ENCODE peak calls at places on chromosomes 13 and 19, in four cellular contexts. S, M, A and T are unnamed samples.

GRCh38 chr13:45231722-45232121 is 30.9 kb upstream of the KCTD4 start:
- DNase-seq in S (peak), M (no peak), A (no peak), T (peak)

GRCh38 chr13:109146912-109147624 is 517.7 kb downstream of the MYO16 start:
- DNase-seq in S (no peak), M (no peak), A (no peak), T (peak)

GRCh38 chr13:110652231-110652730 is 36.9 kb downstream of the NAXD start:
- DNase-seq in S (no peak), M (no peak), A (no peak), T (no peak)

GRCh38 chr19:44748426-44749254 is at the start of gene BCL3:
- DNase-seq in S (peak), M (no peak), A (no peak), T (peak)

GRCh38 chr13:48492123-48493075 is 40.5 kb downstream of the RCBTB2 start:
- DNase-seq in S (no peak), M (peak), A (no peak), T (no peak)

GRCh38 chr19:48674921-48675824 is 2.4 kb upstream of the NTN5 start:
- DNase-seq in S (peak), M (no peak), A (peak), T (peak)

GRCh38 chr19:18657590-18658365 is 20.9 kb downstream of the KLHL26 start:
- DNase-seq in S (peak), M (no peak), A (no peak), T (peak)

GRCh38 chr19:19782783-19783182 is 38.8 kb downstream of the ZNF506 start:
- DNase-seq in S (no peak), M (no peak), A (no peak), T (no peak)

GRCh38 chr13:99926014-99926731 is 45.4 kb downstream of the ZIC5 start:
- DNase-seq in S (no peak), M (no peak), A (no peak), T (peak)

GRCh38 chr19:8371011-8371804 is 7.3 kb downstream of the ANGPTL4 start:
- DNase-seq in S (peak), M (no peak), A (no peak), T (peak)

GRCh38 chr19:15254547-15254946 is 22.3 kb upstream of the EPHX3 start:
- DNase-seq in S (no peak), M (no peak), A (no peak), T (no peak)

GRCh38 chr13:30997697-30998547 is 65.5 kb downstream of the TEX26 start:
- DNase-seq in S (no peak), M (no peak), A (no peak), T (peak)

GRCh38 chr13:67278230-67278629 is 48.1 kb upstream of the PCDH9 start:
- DNase-seq in S (no peak), M (no peak), A (no peak), T (no peak)

GRCh38 chr13:83618966-83619365 is 263.3 kb downstream of the SLITRK1 start:
- DNase-seq in S (no peak), M (no peak), A (no peak), T (no peak)

GRCh38 chr19:30543243-30543945 is 171.2 kb downstream of the ZNF536 start:
- DNase-seq in S (no peak), M (no peak), A (no peak), T (no peak)
- TF ChIP-seq JUND in S (no peak), M (no peak), A (no peak), T (no peak)

GRCh38 chr19:21109116-21109515 is 27.1 kb downstream of the ZNF714 start:
- DNase-seq in S (no peak), M (no peak), A (no peak), T (no peak)
- TF ChIP-seq SMC3 in S (no peak), M (no peak), A (no peak), T (no peak)

GRCh38 chr13:27055501-27055900 is 116.1 kb downstream of the USP12 start:
- DNase-seq in S (no peak), M (no peak), A (no peak), T (no peak)
- TF ChIP-seq POLR2AphosphoS5 in S (no peak), M (no peak), A (no peak), T (no peak)

GRCh38 chr13:98217597-98217996 is 40.5 kb upstream of the RNF113B start:
- DNase-seq in S (no peak), M (no peak), A (no peak), T (no peak)
- TF ChIP-seq JUND in S (no peak), M (no peak), A (no peak), T (no peak)

GRCh38 chr19:2577722-2578335 is 101.9 kb downstream of the GADD45B start:
- DNase-seq in S (no peak), M (no peak), A (no peak), T (no peak)

GRCh38 chr19:2574478-2574931 is 98.6 kb downstream of the GADD45B start:
- DNase-seq in S (no peak), M (no peak), A (no peak), T (no peak)

GRCh38 chr19:2574971-2575630 is 99.2 kb downstream of the GADD45B start:
- DNase-seq in S (no peak), M (no peak), A (no peak), T (no peak)

GRCh38 chr19:2573916-2574315 is 98.0 kb downstream of the GADD45B start:
- DNase-seq in S (no peak), M (no peak), A (no peak), T (no peak)

DNA sequence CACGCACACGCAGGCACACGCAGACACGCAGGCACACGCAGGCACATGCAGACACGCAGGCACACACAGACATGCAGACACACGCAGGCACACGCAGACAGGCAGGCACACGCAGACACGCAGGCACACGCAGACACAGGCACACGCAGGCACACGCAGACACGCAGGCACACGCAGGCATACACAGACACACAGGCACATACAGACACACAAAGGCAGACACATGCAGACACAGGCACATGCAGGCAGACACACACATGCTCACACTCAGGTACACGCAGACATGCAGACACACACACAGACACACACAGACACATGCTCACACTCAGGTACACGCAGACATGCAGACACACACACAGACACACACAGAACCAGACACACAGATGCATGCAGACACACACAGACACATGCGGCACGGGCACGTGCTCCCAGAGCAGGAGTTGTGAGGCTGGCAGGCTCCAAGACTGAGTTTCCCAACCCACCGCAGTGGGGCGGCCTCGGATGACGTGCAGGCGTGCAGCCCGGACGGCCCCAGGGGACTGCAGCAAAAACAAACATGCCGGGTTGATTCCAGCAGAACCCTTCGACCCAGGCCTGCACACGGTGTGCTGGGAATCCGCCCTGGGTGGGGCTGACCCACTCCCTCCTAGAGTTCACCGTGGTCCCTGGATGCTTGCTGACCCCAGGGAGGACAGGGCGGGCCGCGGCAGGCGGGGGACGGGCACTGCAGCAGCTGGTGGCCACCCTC is 100.0 kb downstream of the GADD45B start:
- DNase-seq in S (no peak), M (no peak), A (peak), T (peak)
- TF ChIP-seq SMC3 in S (no peak), M (no peak), A (no peak), T (no peak)

GRCh38 chr19:34325961-34326360 is 39.0 kb upstream of the GPI start:
- DNase-seq in S (no peak), M (no peak), A (no peak), T (no peak)
- TF ChIP-seq POLR2AphosphoS5 in S (no peak), M (no peak), A (no peak), T (no peak)

GRCh38 chr13:94778986-94779385 is 66.6 kb upstream of the SOX21 start:
- DNase-seq in S (no peak), M (no peak), A (no peak), T (no peak)

GRCh38 chr13:94783489-94783888 is 71.1 kb upstream of the SOX21 start:
- DNase-seq in S (no peak), M (no peak), A (no peak), T (no peak)

GRCh38 chr13:94776956-94777355 is 64.6 kb upstream of the SOX21 start:
- DNase-seq in S (no peak), M (no peak), A (no peak), T (no peak)

GRCh38 chr13:94778585-94778984 is 66.2 kb upstream of the SOX21 start:
- DNase-seq in S (no peak), M (no peak), A (no peak), T (no peak)

GRCh38 chr13:94780421-94780820 is 68.1 kb upstream of the SOX21 start:
- DNase-seq in S (no peak), M (no peak), A (no peak), T (no peak)
- TF ChIP-seq JUND in S (no peak), M (no peak), A (no peak), T (no peak)

GRCh38 chr13:94710881-94711560 is 1.3 kb downstream of the SOX21 start:
- DNase-seq in S (peak), M (no peak), A (no peak), T (peak)

GRCh38 chr13:94710081-94710809 is 2.1 kb downstream of the SOX21 start:
- DNase-seq in S (no peak), M (no peak), A (no peak), T (peak)

GRCh38 chr13:94707400-94708021 is 4.8 kb downstream of the SOX21 start:
- DNase-seq in S (peak), M (no peak), A (no peak), T (peak)

GRCh38 chr13:94708031-94708571 is 4.2 kb downstream of the SOX21 start:
- DNase-seq in S (no peak), M (no peak), A (no peak), T (peak)

DNA sequence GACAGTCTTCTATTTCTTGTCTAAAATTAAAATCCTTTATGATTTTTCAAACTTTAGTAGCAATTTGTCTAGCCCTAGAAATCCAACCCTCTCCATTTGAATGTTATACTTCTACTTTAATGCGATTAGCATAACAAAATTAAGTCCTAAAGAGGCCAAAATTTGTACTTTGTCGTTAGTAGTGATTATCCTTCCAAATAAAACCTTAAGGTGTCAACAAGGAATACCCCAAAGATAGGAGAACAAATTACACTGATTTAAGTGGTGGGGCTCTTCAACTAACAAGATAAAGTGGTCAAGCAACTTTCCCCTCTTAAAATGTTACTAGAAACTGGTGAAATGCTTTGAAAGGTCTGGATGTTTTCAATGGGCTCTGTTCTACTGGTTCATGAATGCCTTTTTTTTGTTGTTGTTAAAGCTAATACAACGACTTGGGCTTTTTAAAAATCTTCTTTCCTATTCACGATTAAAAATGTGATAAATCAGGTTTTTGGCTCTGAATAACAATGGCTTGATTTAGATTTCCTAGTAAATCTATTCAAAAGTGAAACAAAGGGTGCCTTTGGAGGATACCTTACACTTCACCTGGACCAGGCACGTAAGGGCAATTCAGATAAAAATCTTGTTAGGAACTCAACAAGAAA is 3.3 kb downstream of the SOX21 start:
- DNase-seq in S (no peak), M (no peak), A (no peak), T (no peak)
- TF ChIP-seq SMC3 in S (no peak), M (no peak), A (no peak), T (no peak)

DNA sequence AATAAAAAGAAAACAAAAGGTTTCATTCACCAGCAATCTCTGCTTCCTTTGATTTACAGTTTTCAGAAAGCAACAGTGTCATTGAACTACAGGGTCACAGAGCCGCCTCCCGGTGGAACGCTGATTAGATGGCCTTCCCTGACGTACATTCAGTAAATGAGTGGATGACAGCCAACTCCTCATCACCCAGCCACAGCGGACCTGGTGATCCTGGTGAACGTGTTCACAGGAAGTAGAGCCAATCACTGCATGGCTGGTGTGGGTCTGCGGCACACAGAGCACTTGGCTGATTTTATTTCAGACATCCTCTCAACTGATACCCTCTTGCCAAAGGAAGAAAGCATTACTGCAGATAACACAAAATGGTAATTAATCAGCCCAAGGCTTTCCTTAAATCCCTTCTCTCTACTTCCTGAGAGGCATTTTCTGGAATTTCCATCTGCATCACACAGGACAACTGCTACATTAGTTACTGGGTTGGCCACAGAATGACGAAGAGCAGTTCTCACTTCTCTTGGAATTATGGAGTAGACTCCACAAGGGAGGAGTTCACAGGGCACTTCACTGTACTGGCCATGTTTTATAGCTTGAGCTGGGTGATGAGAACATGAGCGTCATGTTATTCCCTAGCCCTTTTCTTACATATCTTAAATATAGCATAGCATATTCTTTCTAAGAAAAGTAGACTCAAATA is 84.0 kb upstream of the SLC7A1 start:
- DNase-seq in S (no peak), M (no peak), A (no peak), T (peak)
- TF ChIP-seq POLR2AphosphoS5 in S (no peak), M (no peak), A (no peak), T (no peak)